ENCODE peak calls at places on chromosomes 4 and X, in six cellular contexts. T is GM23338, E is WTC11, N is H1, S is HepG2, X is GM12878. D is an unnamed sample.
A peak's percentile ranks its signal among the peaks of the same experiment; 100 is the strongest.

GRCh38 chrX:101265869-101266428 is 25.2 kb downstream of the TAF7L start:
- DNase-seq in T (no peak), E (no peak), N (no peak), S (no peak), X (no peak), D (no peak)

GRCh38 chr4:79198886-79199591 is 126.8 kb downstream of the NAA11 start:
- DNase-seq in T (no peak), E (no peak), N (no peak), S (no peak), X (no peak), D (peak; percentile 78)

GRCh38 chrX:97787311-97787710 is 903.6 kb downstream of the RPA4 start:
- DNase-seq in T (no peak), E (no peak), N (no peak), S (no peak), X (no peak), D (no peak)

GRCh38 chrX:153494541-153495361 is at the start of gene BGN:
- DNase-seq in T (peak; percentile 52), E (peak; percentile 54), N (no peak), S (peak; percentile 26), X (no peak), D (peak; percentile 34)

GRCh38 chr4:2076908-2077534 is 17.9 kb downstream of the NAT8L start:
- DNase-seq in T (no peak), E (no peak), N (no peak), S (peak; percentile 74), X (no peak), D (no peak)

GRCh38 chrX:16785247-16786138 is 773 bp upstream of the TXLNG start:
- DNase-seq in T (peak; percentile 6), E (no peak), N (no peak), S (no peak), X (no peak), D (no peak)

GRCh38 chr4:83285022-83285387 is 407 bp upstream of the COQ2 start:
- DNase-seq in T (peak; percentile 47), E (no peak), N (no peak), S (no peak), X (no peak), D (no peak)

GRCh38 chrX:55161581-55161980 is 58.6 kb upstream of the PAGE5 start:
- DNase-seq in T (peak; percentile 11), E (no peak), N (no peak), S (no peak), X (no peak), D (no peak)

GRCh38 chr4:96164814-96165351 is 325.0 kb downstream of the PDHA2 start:
- DNase-seq in T (no peak), E (no peak), N (no peak), S (no peak), X (no peak), D (no peak)

GRCh38 chr4:76570141-76570989 is 135.3 kb downstream of the SHROOM3 start:
- DNase-seq in T (no peak), E (no peak), N (no peak), S (peak; percentile 90), X (no peak), D (no peak)

GRCh38 chrX:46576458-46576857 is 2.9 kb downstream of the CHST7 start:
- DNase-seq in T (no peak), E (no peak), N (no peak), S (no peak), X (no peak), D (no peak)

GRCh38 chrX:136250191-136251041 is 784 bp downstream of the MAP7D3 start:
- DNase-seq in T (peak; percentile 33), E (no peak), N (no peak), S (no peak), X (no peak), D (peak; percentile 27)

GRCh38 chr4:185778307-185778706 is 33.7 kb downstream of the SORBS2 start:
- DNase-seq in T (no peak), E (no peak), N (no peak), S (no peak), X (no peak), D (no peak)

GRCh38 chr4:48483777-48484493 is 792 bp downstream of the SLC10A4 start:
- DNase-seq in T (peak; percentile 54), E (peak; percentile 41), N (no peak), S (no peak), X (no peak), D (peak; percentile 32)

GRCh38 chr4:57231781-57232180 is 121.6 kb upstream of the IGFBP7 start:
- DNase-seq in T (no peak), E (no peak), N (no peak), S (no peak), X (no peak), D (no peak)

GRCh38 chr4:71231073-71231752 is 107.6 kb upstream of the SLC4A4 start:
- DNase-seq in T (peak; percentile 16), E (no peak), N (no peak), S (no peak), X (no peak), D (no peak)

GRCh38 chr4:78292336-78292735 is 235.2 kb downstream of the FRAS1 start:
- DNase-seq in T (no peak), E (no peak), N (no peak), S (no peak), X (no peak), D (no peak)

GRCh38 chr4:125397226-125397625 is 82.5 kb downstream of the FAT4 start:
- DNase-seq in T (no peak), E (no peak), N (no peak), S (no peak), X (no peak), D (no peak)

GRCh38 chr4:27684501-27685077 is 823.9 kb downstream of the STIM2 start:
- DNase-seq in T (peak; percentile 85), E (peak; percentile 69), N (no peak), S (peak; percentile 44), X (no peak), D (no peak)

GRCh38 chr4:45423876-45424275 is 697.5 kb upstream of the GNPDA2 start:
- DNase-seq in T (no peak), E (no peak), N (no peak), S (no peak), X (no peak), D (no peak)

GRCh38 chrX:25144043-25144940 is 128.5 kb upstream of the ARX start:
- DNase-seq in T (peak; percentile 68), E (peak; percentile 55), N (no peak), S (peak; percentile 10), X (no peak), D (peak; percentile 23)

GRCh38 chr4:6710282-6710681 is 617 bp upstream of the MRFAP1L1 start:
- DNase-seq in T (no peak), E (no peak), N (no peak), S (no peak), X (no peak), D (no peak)

GRCh38 chr4:111228874-111229273 is 606.0 kb upstream of the PITX2 start:
- DNase-seq in T (no peak), E (no peak), N (no peak), S (no peak), X (no peak), D (no peak)

GRCh38 chr4:128323401-128323800 is 35.8 kb upstream of the PGRMC2 start:
- DNase-seq in T (no peak), E (no peak), N (no peak), S (no peak), X (no peak), D (no peak)

GRCh38 chr4:128328106-128328505 is 40.5 kb upstream of the PGRMC2 start:
- DNase-seq in T (no peak), E (no peak), N (no peak), S (no peak), X (no peak), D (no peak)

GRCh38 chr4:128320656-128321055 is 33.0 kb upstream of the PGRMC2 start:
- DNase-seq in T (no peak), E (no peak), N (no peak), S (no peak), X (no peak), D (no peak)

GRCh38 chr4:128322986-128323385 is 35.4 kb upstream of the PGRMC2 start:
- DNase-seq in T (no peak), E (no peak), N (no peak), S (peak; percentile 53), X (no peak), D (no peak)

GRCh38 chr4:128322311-128322710 is 34.7 kb upstream of the PGRMC2 start:
- DNase-seq in T (no peak), E (no peak), N (no peak), S (peak; percentile 45), X (no peak), D (no peak)
- TF ChIP-seq CREB1 in T (no peak), E (no peak), N (no peak), S (no peak), X (no peak), D (no peak)

GRCh38 chrX:151762802-151763201 is 28.3 kb downstream of the CNGA2 start:
- DNase-seq in T (no peak), E (no peak), N (no peak), S (no peak), X (no peak), D (no peak)
- TF ChIP-seq CREB1 in T (no peak), E (no peak), N (no peak), S (no peak), X (no peak), D (no peak)

DNA sequence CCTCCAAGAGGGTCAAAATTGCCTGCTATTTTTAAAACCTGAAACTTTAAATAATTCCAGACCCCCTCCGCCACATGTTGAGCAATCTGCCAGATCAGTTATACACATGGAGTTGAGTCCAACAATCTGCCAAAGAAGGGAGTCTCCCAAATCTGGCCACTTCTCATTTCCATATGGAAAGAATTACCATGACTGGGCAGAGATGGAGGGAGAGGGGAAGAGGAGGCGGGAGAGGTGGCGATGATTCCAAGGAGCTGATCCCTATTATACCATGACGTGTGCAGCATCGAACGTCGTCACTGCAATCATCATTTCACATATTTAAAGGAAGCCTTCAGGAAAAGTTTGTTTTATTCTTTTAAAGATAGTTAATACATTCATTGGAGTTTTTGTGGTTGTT is 192.7 kb upstream of the TBL1X start:
- DNase-seq in T (no peak), E (no peak), N (no peak), S (no peak), X (no peak), D (no peak)
- TF ChIP-seq CREB1 in T (no peak), E (no peak), N (no peak), S (no peak), X (no peak), D (no peak)

DNA sequence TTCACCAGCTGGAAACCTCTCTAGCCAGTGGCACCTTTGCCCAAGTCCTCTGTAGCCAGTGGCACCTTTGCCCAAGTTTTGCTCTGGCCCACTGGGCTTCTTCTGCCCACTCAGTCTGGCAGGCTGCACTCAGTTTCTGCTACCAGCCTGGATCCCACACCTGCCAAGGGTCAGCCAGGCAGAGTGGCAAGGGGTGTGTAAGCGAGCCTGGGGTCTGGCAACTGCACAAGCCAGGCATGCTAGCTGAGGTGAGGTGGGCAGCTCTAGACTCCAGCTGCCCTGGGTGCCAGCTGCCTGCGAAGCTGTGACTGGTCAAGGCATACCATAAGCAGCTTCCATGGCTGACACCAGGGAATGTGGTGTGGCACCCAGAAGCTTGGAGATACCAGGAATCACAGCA is 233.1 kb upstream of the DKK2 start:
- DNase-seq in T (no peak), E (no peak), N (no peak), S (no peak), X (no peak), D (no peak)
- TF ChIP-seq CREB1 in T (no peak), E (no peak), N (no peak), S (no peak), X (no peak), D (no peak)

GRCh38 chrX:1481636-1482529 is 29.2 kb upstream of the ASMTL start:
- DNase-seq in T (peak; percentile 88), E (peak; percentile 76), N (peak; percentile 33), S (peak; percentile 95), X (peak; percentile 90), D (no peak)
- TF ChIP-seq CREB1 in T (no peak), E (no peak), N (no peak), S (peak; percentile 32), X (peak; percentile 91), D (no peak)